ENCODE peak calls at places on chromosomes 5 and 9, in ten cellular contexts. S is H1, V is stomach, X is Panc1, R is HepG2, B is HCT116, G is transverse colon, L is HL-60, I is GM23338, O is prostate gland. H is an unnamed sample.

GRCh38 chr5:73682176-73682575 is 56.2 kb downstream of the ARHGEF28 start:
- DNase-seq in G (no peak), S (no peak), O (no peak), V (no peak), B (no peak), I (no peak), L (no peak), X (no peak), R (no peak), H (no peak)

GRCh38 chr5:141513627-141514329 is 24.9 kb downstream of the PCDHGC5 start:
- DNase-seq in S (peak; percentile 80), I (peak; percentile 91), X (no peak), V (no peak), L (no peak), G (peak; percentile 66), O (peak; percentile 70), R (no peak), B (no peak), H (peak; percentile 94)

GRCh38 chr9:14677396-14677795 is 15.8 kb downstream of the ZDHHC21 start:
- DNase-seq in I (no peak), S (no peak), V (no peak), B (no peak), R (no peak), L (no peak), G (no peak), O (no peak), X (no peak), H (no peak)

GRCh38 chr5:160133071-160133917 is 14.0 kb upstream of the PWWP2A start:
- DNase-seq in V (peak; percentile 35), L (no peak), X (no peak), I (peak; percentile 86), R (no peak), G (no peak), S (peak; percentile 78), B (no peak), O (no peak), H (no peak)

GRCh38 chr5:57456531-57457135 is 26.0 kb downstream of the ACTBL2 start:
- DNase-seq in V (no peak), O (no peak), S (no peak), B (no peak), L (no peak), R (no peak), X (no peak), G (no peak), I (no peak), H (no peak)

GRCh38 chr5:126098330-126099017 is 324.7 kb upstream of the GRAMD2B start:
- DNase-seq in G (no peak), B (no peak), R (no peak), O (no peak), X (no peak), V (no peak), L (no peak), S (no peak), I (no peak), H (no peak)

GRCh38 chr5:57889558-57889957 is 406.9 kb upstream of the ACTBL2 start:
- DNase-seq in B (peak; percentile 46), R (peak; percentile 9), X (peak; percentile 35), V (no peak), I (peak; percentile 28), S (no peak), O (no peak), L (no peak), G (peak; percentile 11), H (no peak)

GRCh38 chr5:139640432-139641115 is 7.6 kb upstream of the CXXC5 start:
- DNase-seq in L (no peak), B (no peak), O (no peak), R (no peak), G (no peak), S (peak; percentile 58), V (peak; percentile 21), I (peak; percentile 53), X (no peak), H (peak; percentile 56)

GRCh38 chr5:43110606-43111170 is 10.0 kb upstream of the ZNF131 start:
- DNase-seq in R (peak; percentile 43), O (no peak), G (peak; percentile 44), V (no peak), B (peak; percentile 16), L (no peak), X (no peak), I (peak; percentile 73), S (peak; percentile 55), H (no peak)

GRCh38 chr9:132241840-132242620 is 80.2 kb downstream of the NTNG2 start:
- DNase-seq in I (peak; percentile 51), L (peak; percentile 62), R (no peak), B (no peak), O (no peak), V (peak; percentile 51), G (peak; percentile 52), X (no peak), S (no peak), H (no peak)

GRCh38 chr5:133847301-133847700 is 121.1 kb downstream of the C5orf15 start:
- DNase-seq in R (no peak), V (no peak), S (no peak), B (no peak), O (no peak), I (no peak), L (no peak), G (no peak), X (no peak), H (no peak)

GRCh38 chr5:116361171-116361967 is 213.3 kb downstream of the SEMA6A start:
- DNase-seq in I (peak; percentile 90), G (peak; percentile 69), L (no peak), S (peak; percentile 87), B (no peak), O (peak; percentile 33), V (peak; percentile 55), X (no peak), R (no peak), H (peak; percentile 84)

DNA sequence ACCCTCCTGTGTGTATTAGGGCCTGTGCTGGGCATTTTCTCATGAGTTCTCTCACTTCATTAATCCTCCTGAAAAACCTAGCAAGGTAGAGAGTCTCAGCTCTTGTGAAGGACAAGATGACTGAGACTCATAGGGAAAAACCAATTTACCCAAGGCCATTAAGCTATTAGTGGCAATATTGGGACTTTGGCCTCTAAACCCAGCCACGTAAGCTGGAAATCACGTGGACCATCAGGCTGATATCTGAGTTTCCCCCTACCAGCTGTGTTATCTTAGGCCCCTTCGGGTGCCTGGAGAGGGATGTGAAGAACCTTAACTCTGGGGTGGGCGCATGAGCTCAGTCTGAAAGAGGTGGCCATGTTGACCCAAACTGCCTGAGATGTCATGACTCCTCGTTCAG is 80.6 kb downstream of the ANKH start:
- DNase-seq in V (no peak), R (no peak), B (no peak), S (no peak), G (no peak), O (no peak), I (no peak), L (no peak), X (no peak), H (no peak)
- H3K4me3 ChIP-seq in V (no peak overlapping the region), R (no peak overlapping the region), B (no peak overlapping the region), S (no peak overlapping the region), G (no peak overlapping the region), O (no peak overlapping the region), I (no peak overlapping the region), L (no peak overlapping the region), X (no peak overlapping the region), H (no peak overlapping the region)

GRCh38 chr5:170132642-170133448 is 27.1 kb downstream of the FOXI1 start:
- DNase-seq in S (peak; percentile 6), L (no peak), B (no peak), G (no peak), X (no peak), I (no peak), R (no peak), V (no peak), O (no peak), H (no peak)
- TF ChIP-seq POLR2AphosphoS5 in S (no peak), L (no peak), B (no peak), G (no peak), X (no peak), I (no peak), R (no peak), V (no peak), O (no peak), H (no peak)

DNA sequence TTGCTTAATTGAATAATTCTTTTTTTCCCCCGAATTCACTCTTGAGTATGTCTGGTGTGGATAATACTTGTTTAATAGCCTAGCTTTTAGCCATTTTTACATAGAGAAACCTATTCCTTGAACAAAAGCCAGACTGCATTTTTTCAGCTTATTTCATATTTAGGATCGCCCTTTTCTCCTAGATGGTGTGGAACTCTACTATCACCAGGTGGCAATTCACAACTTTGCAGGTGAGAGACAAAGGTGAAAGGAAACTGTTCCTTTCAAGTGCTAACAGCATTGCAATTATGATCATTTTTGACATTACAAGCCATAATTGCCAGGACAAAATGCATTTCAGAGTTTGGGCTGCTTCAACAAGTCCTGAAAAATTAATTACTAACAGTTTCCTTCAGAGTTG is 57.4 kb upstream of the SH3GL2 start:
- DNase-seq in R (no peak), S (no peak), X (no peak), G (no peak), O (no peak), I (peak; percentile 24), V (no peak), L (no peak), B (no peak), H (no peak)
- TF ChIP-seq CTCF in R (no peak), S (peak; percentile 36), X (no peak), G (no peak), O (no peak), I (peak; percentile 61), V (no peak), L (no peak), B (no peak), H (no peak)

GRCh38 chr9:121357011-121357410 is 13.0 kb downstream of the STOM start:
- DNase-seq in R (no peak), I (no peak), L (no peak), B (no peak), X (no peak), O (no peak), S (no peak), G (no peak), V (no peak), H (no peak)

GRCh38 chr9:121360975-121361374 is 9.1 kb downstream of the STOM start:
- DNase-seq in I (no peak), G (no peak), O (no peak), V (no peak), R (no peak), B (no peak), X (no peak), L (no peak), S (no peak), H (no peak)

GRCh38 chr9:121359358-121360294 is 10.4 kb downstream of the STOM start:
- DNase-seq in I (no peak), O (no peak), L (no peak), V (no peak), X (no peak), G (no peak), B (no peak), S (no peak), R (no peak), H (no peak)

GRCh38 chr9:121354770-121355169 is 15.3 kb downstream of the STOM start:
- DNase-seq in V (no peak), I (no peak), O (no peak), X (no peak), S (no peak), L (no peak), G (no peak), B (no peak), R (no peak), H (no peak)

DNA sequence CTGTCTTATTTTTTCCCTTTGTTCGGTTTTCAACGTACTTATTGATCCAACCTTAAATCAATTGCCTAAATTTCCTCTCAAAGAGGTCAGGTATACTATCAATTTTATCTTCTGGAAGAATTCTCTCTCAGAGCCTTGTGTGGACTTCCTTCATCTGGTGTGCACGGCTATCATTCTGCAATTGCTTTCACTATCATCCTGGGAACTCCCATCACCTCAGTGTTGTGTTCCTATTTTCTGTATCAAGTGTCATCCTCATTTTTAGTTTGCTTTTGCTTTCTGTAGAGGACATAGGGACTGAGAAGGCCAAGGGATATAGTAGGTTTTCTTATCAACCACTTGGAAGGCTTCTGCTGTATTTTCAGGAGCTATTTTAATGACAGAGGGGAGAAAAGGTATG is 11.3 kb downstream of the STOM start:
- DNase-seq in B (no peak), G (no peak), I (no peak), L (no peak), V (no peak), R (no peak), O (no peak), S (no peak), X (no peak), H (no peak)
- H3K4me3 ChIP-seq in B (no peak overlapping the region), G (no peak overlapping the region), I (no peak overlapping the region), L (no peak overlapping the region), V (no peak overlapping the region), R (no peak overlapping the region), O (no peak overlapping the region), S (no peak overlapping the region), X (no peak overlapping the region), H (no peak overlapping the region)

H was measured in sigmoid colon.